ENCODE peak calls at places on chromosome 7, in six cellular contexts. S is CD4-positive, alpha-beta memory T cell; Q is adrenal gland; M is PC-3; J is fibroblast of lung; C is CD8-positive, alpha-beta T cell. W is an unnamed sample. For H3K4me1, the result is how much of the 10 kb centered on the place peaks cover.

GRCh38 chr7:111564078-111564477 is 1.8 kb upstream of the IMMP2L start:
- DNase-seq in M (no peak), J (no peak), S (no peak), Q (no peak), C (no peak), W (no peak)

GRCh38 chr7:4006687-4007086 is 675.4 kb upstream of the FOXK1 start:
- DNase-seq in C (no peak), Q (no peak), S (no peak), J (no peak), M (no peak), W (no peak)

GRCh38 chr7:120665068-120665467 is 192.9 kb downstream of the TSPAN12 start:
- DNase-seq in J (no peak), C (no peak), Q (no peak), S (no peak), M (no peak), W (no peak)

GRCh38 chr7:135558337-135558767 is 635 bp downstream of the NUP205 start:
- DNase-seq in J (peak), Q (peak), C (peak), M (peak), S (peak), W (peak)

GRCh38 chr7:27235387-27236052 is 7.1 kb upstream of the EVX1 start:
- DNase-seq in M (peak), S (no peak), J (no peak), C (no peak), Q (peak), W (no peak)

GRCh38 chr7:16646427-16647081 is 573 bp downstream of the BZW2 start:
- DNase-seq in M (peak), C (no peak), J (peak), S (no peak), Q (no peak), W (peak)

GRCh38 chr7:46880508-46881196 is 701.3 kb downstream of the TNS3 start:
- DNase-seq in J (no peak), S (no peak), C (no peak), Q (no peak), M (no peak), W (no peak)

GRCh38 chr7:129783097-129783919 is 169.5 kb downstream of the UBE2H start:
- DNase-seq in J (no peak), C (no peak), M (no peak), S (peak), Q (no peak), W (no peak)

GRCh38 chr7:562789-563628 is 43.4 kb upstream of the PDGFA start:
- DNase-seq in C (no peak), M (no peak), S (no peak), J (no peak), Q (no peak), W (no peak)

GRCh38 chr7:23852135-23852534 is 142.1 kb downstream of the STK31 start:
- DNase-seq in C (no peak), M (no peak), Q (no peak), J (no peak), S (no peak), W (no peak)

GRCh38 chr7:25982684-25983083 is 169.3 kb upstream of the NFE2L3 start:
- DNase-seq in M (no peak), J (no peak), S (no peak), C (no peak), Q (no peak), W (no peak)

GRCh38 chr7:88226886-88227516 is 7.2 kb upstream of the SRI start:
- DNase-seq in M (peak), C (no peak), S (no peak), Q (peak), J (peak), W (no peak)

GRCh38 chr7:1255817-1256340 is 23.2 kb downstream of the UNCX start:
- DNase-seq in S (no peak), J (no peak), C (no peak), M (no peak), Q (no peak), W (no peak)

GRCh38 chr7:71414490-71414889 is 282.5 kb downstream of the GALNT17 start:
- DNase-seq in M (no peak), C (no peak), J (no peak), Q (peak), S (no peak), W (no peak)

GRCh38 chr7:157337316-157338149 is 729 bp downstream of the DNAJB6 start:
- DNase-seq in J (peak), C (peak), S (peak), Q (peak), M (peak), W (peak)

GRCh38 chr7:149420006-149420405 is 40.9 kb downstream of the ZNF777 start:
- DNase-seq in J (no peak), C (no peak), M (no peak), S (no peak), Q (no peak), W (no peak)

GRCh38 chr7:149414171-149414570 is 46.7 kb downstream of the ZNF777 start:
- DNase-seq in J (no peak), C (no peak), Q (no peak), S (no peak), M (no peak), W (no peak)

GRCh38 chr7:149409889-149410288 is 51.0 kb downstream of the ZNF777 start:
- DNase-seq in C (no peak), J (no peak), M (no peak), Q (no peak), S (no peak), W (no peak)

GRCh38 chr7:149415391-149416068 is 45.3 kb downstream of the ZNF777 start:
- DNase-seq in S (no peak), C (no peak), J (peak), Q (no peak), M (no peak), W (peak)

DNA sequence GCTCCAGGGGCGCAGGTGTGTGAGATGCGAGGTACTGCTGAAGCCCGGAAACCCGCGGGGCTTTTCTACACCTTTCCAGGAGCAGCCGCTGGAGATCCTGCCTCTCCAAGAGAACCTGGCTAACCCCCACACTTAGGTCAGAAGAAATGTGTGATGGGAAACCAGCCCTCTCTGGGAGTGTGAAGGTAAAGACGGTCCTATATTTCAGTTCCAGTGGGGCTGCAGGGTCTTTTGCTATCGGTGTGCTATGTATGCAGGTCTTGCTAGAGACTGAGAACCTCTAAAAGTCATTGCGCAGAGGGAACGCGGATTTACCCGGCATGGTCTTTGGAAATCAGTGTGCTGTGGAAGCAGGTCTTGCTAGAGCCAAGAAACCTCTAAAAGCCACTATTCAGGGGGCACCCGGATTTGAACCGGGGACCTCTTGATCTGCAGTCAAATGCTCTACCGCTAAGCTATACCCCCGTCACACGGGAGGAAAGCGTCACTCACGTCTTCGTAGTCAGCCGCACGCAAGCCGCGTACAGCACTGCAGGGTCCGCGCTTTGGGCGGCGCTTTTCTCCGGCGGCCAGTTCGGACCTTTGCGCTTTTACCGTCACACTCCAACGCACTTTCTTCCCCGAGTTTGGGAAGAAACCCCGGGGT is 46.0 kb downstream of the ZNF777 start:
- DNase-seq in C (no peak), M (no peak), Q (peak), S (peak), J (peak), W (peak)
- H3K4me3 ChIP-seq in C (no peak), M (no peak), Q (no peak), S (no peak), J (peak), W (no peak)

DNA sequence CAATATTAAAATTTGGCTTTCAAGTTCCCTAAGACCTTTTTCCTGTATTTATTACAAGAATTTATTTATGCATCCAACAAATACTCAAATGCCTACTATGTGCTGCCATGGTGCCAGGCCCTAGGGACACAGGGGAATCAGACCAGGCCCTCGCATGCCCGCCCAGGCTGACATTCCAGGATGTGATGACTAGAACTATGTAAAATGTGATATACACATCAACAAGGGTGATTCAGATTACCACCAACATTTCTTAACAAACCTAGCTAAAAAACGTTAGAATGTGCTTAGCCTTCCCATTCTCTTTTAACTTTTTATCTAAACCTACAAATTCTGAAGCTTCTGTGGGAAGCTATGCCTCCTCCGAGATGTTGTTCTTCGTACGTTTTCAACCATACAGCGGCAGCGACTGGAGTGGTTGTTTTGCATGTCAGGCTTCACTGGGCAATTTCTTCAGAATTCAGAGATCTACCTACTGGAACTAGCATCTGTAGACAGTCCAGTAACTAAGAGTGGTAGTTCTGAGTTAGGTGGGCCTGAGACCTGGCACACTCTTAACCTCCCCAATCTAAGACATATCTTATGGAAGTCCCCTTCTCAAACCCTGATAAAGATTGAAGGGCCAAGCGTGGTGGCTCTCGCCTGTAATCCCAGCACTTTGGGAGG is 22.1 kb downstream of the GNA12 start:
- DNase-seq in M (peak), J (peak), Q (no peak), S (no peak), C (no peak), W (no peak)
- H3K4me1 ChIP-seq in M (under half), J (under half), Q (half or more), S (under half), C (under half), W (under half)

DNA sequence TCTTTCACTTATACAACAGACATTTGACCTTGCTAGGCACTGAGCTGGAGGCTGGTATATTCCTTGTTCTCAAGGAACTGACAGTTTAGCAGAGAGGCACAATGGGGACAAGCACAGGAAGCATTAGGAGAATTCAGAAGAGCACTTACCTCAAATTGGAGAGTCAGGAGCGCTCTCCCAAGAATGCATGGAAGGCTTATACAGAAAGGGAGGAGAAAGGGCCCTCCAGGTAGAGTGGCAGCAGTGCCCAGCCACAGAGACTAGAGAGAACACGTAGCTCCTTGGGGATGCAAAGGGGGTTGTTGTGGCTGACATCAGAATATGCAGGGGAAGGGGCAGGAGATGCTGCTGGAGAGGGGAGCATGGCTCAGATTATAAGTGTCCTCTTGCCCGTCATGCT is 78.2 kb upstream of the MKLN1 start:
- DNase-seq in C (no peak), S (no peak), M (no peak), Q (no peak), J (no peak), W (no peak)
- H3K27ac ChIP-seq in C (no peak), S (no peak), M (no peak), Q (no peak), J (peak), W (no peak)

GRCh38 chr7:151428393-151429231 is 11.3 kb downstream of the CRYGN start:
- DNase-seq in M (no peak), Q (no peak), S (no peak), J (peak), C (no peak), W (no peak)
- H3K4me3 ChIP-seq in M (no peak), Q (no peak), S (no peak), J (no peak), C (no peak), W (no peak)

GRCh38 chr7:30246392-30246791 is 38.0 kb upstream of the ZNRF2 start:
- DNase-seq in S (no peak), C (no peak), J (no peak), M (no peak), Q (no peak), W (no peak)

GRCh38 chr7:30247546-30248386 is 36.6 kb upstream of the ZNRF2 start:
- DNase-seq in M (no peak), Q (no peak), J (no peak), C (no peak), S (no peak), W (no peak)

GRCh38 chr7:30249986-30250774 is 34.2 kb upstream of the ZNRF2 start:
- DNase-seq in S (peak), C (no peak), M (no peak), Q (no peak), J (no peak), W (peak)

GRCh38 chr7:30251708-30252329 is 32.6 kb upstream of the ZNRF2 start:
- DNase-seq in J (peak), S (no peak), C (no peak), Q (peak), M (no peak), W (no peak)

GRCh38 chr7:30249316-30249715 is 35.1 kb upstream of the ZNRF2 start:
- DNase-seq in S (no peak), M (no peak), Q (peak), C (no peak), J (no peak), W (no peak)
- H3K4me1 ChIP-seq in S (under half), M (under half), Q (under half), C (under half), J (under half), W (under half)

DNA sequence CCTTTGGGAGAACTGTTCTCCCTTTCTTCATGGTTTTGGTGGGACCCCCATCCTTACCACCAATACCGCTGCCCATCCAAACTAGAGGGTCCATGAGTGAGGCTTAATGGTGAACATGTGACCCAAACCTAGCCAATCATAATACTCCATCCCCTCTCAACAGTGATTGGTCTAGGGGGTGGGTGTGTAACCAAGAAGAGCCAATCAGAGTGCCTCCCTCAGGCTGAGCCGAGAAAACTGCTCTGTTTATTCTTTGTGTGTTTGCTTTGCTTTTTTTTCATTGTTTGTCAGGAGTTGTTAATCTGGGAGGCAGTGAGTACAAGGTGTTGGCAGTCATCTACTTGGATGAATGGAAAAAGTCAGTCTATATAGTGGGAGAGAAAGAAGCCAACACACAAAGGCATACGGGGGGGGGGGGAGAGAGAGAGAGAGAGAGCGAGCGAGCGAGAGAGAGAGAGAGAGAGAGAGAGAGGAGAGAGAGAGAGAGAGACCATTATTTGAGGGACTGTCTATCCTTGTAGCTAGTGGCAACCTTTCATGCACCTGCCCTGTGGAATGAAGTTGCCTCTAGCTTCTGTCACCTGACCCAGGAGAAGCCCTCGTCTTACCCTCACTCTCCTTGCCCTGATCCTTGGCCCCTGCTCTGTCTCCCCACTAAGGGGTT is 441.7 kb downstream of the TYW1 start:
- DNase-seq in M (no peak), Q (no peak), S (no peak), J (no peak), C (no peak), W (no peak)
- H3K27ac ChIP-seq in M (no peak), Q (no peak), S (no peak), J (no peak), C (no peak), W (no peak)

W was measured in CD4-positive, CD25-positive, alpha-beta regulatory T cell.